ENCODE peak calls at places on chromosomes 2 and 18, in four cellular contexts. One of them, this sample, is unnamed.

GRCh38 chr2:4381049-4381448 is 677.7 kb downstream of the DCDC2C start:
- DNase-seq in effector CD4-positive, alpha-beta T cell: no peak
- DNase-seq in endothelial cell of umbilical vein: no peak
- DNase-seq in hypothalamus: no peak
- DNase-seq in this sample: no peak

GRCh38 chr2:236254674-236255073 is 9.5 kb downstream of the ASB18 start:
- DNase-seq in effector CD4-positive, alpha-beta T cell: no peak
- DNase-seq in endothelial cell of umbilical vein: no peak
- DNase-seq in hypothalamus: no peak
- DNase-seq in this sample: no peak

GRCh38 chr18:25278415-25278814 is 73.6 kb downstream of the ZNF521 start:
- DNase-seq in effector CD4-positive, alpha-beta T cell: no peak
- DNase-seq in endothelial cell of umbilical vein: peak
- DNase-seq in hypothalamus: no peak
- DNase-seq in this sample: no peak

GRCh38 chr2:22035333-22035964 is 911.7 kb downstream of the TDRD15 start:
- DNase-seq in effector CD4-positive, alpha-beta T cell: no peak
- DNase-seq in endothelial cell of umbilical vein: no peak
- DNase-seq in hypothalamus: no peak
- DNase-seq in this sample: no peak

GRCh38 chr2:135997380-135997779 is 12.0 kb upstream of the DARS1 start:
- DNase-seq in effector CD4-positive, alpha-beta T cell: no peak
- DNase-seq in endothelial cell of umbilical vein: no peak
- DNase-seq in hypothalamus: peak
- DNase-seq in this sample: no peak

GRCh38 chr2:222709191-222709891 is 37.9 kb downstream of the MOGAT1 start:
- DNase-seq in effector CD4-positive, alpha-beta T cell: no peak
- DNase-seq in endothelial cell of umbilical vein: peak
- DNase-seq in hypothalamus: peak
- DNase-seq in this sample: peak

GRCh38 chr2:239222346-239223028 is 178.3 kb downstream of the HDAC4 start:
- DNase-seq in effector CD4-positive, alpha-beta T cell: no peak
- DNase-seq in endothelial cell of umbilical vein: no peak
- DNase-seq in hypothalamus: no peak
- DNase-seq in this sample: no peak

GRCh38 chr2:152432765-152433164 is 97.8 kb downstream of the FMNL2 start:
- DNase-seq in effector CD4-positive, alpha-beta T cell: no peak
- DNase-seq in endothelial cell of umbilical vein: no peak
- DNase-seq in hypothalamus: no peak
- DNase-seq in this sample: no peak

GRCh38 chr2:44833123-44834069 is 108.1 kb upstream of the SIX3 start:
- DNase-seq in effector CD4-positive, alpha-beta T cell: no peak
- DNase-seq in endothelial cell of umbilical vein: no peak
- DNase-seq in hypothalamus: no peak
- DNase-seq in this sample: no peak

GRCh38 chr2:96353032-96353561 is 17.5 kb downstream of the NCAPH start:
- DNase-seq in effector CD4-positive, alpha-beta T cell: no peak
- DNase-seq in endothelial cell of umbilical vein: no peak
- DNase-seq in hypothalamus: no peak
- DNase-seq in this sample: no peak

GRCh38 chr2:237482485-237482884 is 4.6 kb upstream of the MLPH start:
- DNase-seq in effector CD4-positive, alpha-beta T cell: no peak
- DNase-seq in endothelial cell of umbilical vein: no peak
- DNase-seq in hypothalamus: peak
- DNase-seq in this sample: no peak

GRCh38 chr18:48932822-48933510 is 17.8 kb downstream of the SMAD7 start:
- DNase-seq in effector CD4-positive, alpha-beta T cell: no peak
- DNase-seq in endothelial cell of umbilical vein: peak
- DNase-seq in hypothalamus: no peak
- DNase-seq in this sample: no peak

GRCh38 chr2:23145460-23145859 is 239.5 kb upstream of the KLHL29 start:
- DNase-seq in effector CD4-positive, alpha-beta T cell: no peak
- DNase-seq in endothelial cell of umbilical vein: no peak
- DNase-seq in hypothalamus: no peak
- DNase-seq in this sample: no peak

This sample was measured in pulmonary artery endothelial cell.